ENCODE peak calls at places on chromosomes 16 and 17, in nine cellular contexts. One of them, this sample, is unnamed.

GRCh38 chr16:2035431-2036199 is 8.9 kb downstream of the NHERF2 start:
- DNase-seq in activated CD8-positive, alpha-beta T cell treated with anti-CD3 and anti-CD28 coated beads for 36 hours: no peak
- DNase-seq in stimulated activated CD4-positive, alpha-beta T cell treated with anti-CD3 and anti-CD28 coated beads, Interleukin-2, amount 100 ng/mL, for 48 hours: no peak
- DNase-seq in dorsolateral prefrontal cortex: no peak
- DNase-seq in stromal cell of bone marrow: peak; percentile 81
- DNase-seq in Panc1: no peak
- DNase-seq in WTC11: no peak
- DNase-seq in fibroblast of lung: peak; percentile 86
- DNase-seq in left lung: peak; percentile 72
- DNase-seq in this sample: no peak

GRCh38 chr16:89565506-89566372 is 5.3 kb downstream of the RPL13 start:
- DNase-seq in activated CD8-positive, alpha-beta T cell treated with anti-CD3 and anti-CD28 coated beads for 36 hours: peak; percentile 73
- DNase-seq in stimulated activated CD4-positive, alpha-beta T cell treated with anti-CD3 and anti-CD28 coated beads, Interleukin-2, amount 100 ng/mL, for 48 hours: peak; percentile 66
- DNase-seq in dorsolateral prefrontal cortex: peak; percentile 32
- DNase-seq in stromal cell of bone marrow: no peak
- DNase-seq in Panc1: no peak
- DNase-seq in WTC11: peak; percentile 77
- DNase-seq in fibroblast of lung: peak; percentile 56
- DNase-seq in left lung: peak; percentile 63
- DNase-seq in this sample: no peak

GRCh38 chr16:50789757-50790156 is 47.9 kb downstream of the CYLD start:
- DNase-seq in activated CD8-positive, alpha-beta T cell treated with anti-CD3 and anti-CD28 coated beads for 36 hours: no peak
- DNase-seq in stimulated activated CD4-positive, alpha-beta T cell treated with anti-CD3 and anti-CD28 coated beads, Interleukin-2, amount 100 ng/mL, for 48 hours: no peak
- DNase-seq in dorsolateral prefrontal cortex: no peak
- DNase-seq in stromal cell of bone marrow: no peak
- DNase-seq in Panc1: no peak
- DNase-seq in WTC11: no peak
- DNase-seq in fibroblast of lung: no peak
- DNase-seq in left lung: no peak
- DNase-seq in this sample: no peak

GRCh38 chr17:65409381-65409780 is 152.1 kb downstream of the AXIN2 start:
- DNase-seq in activated CD8-positive, alpha-beta T cell treated with anti-CD3 and anti-CD28 coated beads for 36 hours: no peak
- DNase-seq in stimulated activated CD4-positive, alpha-beta T cell treated with anti-CD3 and anti-CD28 coated beads, Interleukin-2, amount 100 ng/mL, for 48 hours: no peak
- DNase-seq in dorsolateral prefrontal cortex: no peak
- DNase-seq in stromal cell of bone marrow: no peak
- DNase-seq in Panc1: no peak
- DNase-seq in WTC11: no peak
- DNase-seq in fibroblast of lung: no peak
- DNase-seq in left lung: no peak
- DNase-seq in this sample: no peak

GRCh38 chr17:55693244-55694216 is 29.1 kb downstream of the TMEM100 start:
- DNase-seq in activated CD8-positive, alpha-beta T cell treated with anti-CD3 and anti-CD28 coated beads for 36 hours: no peak
- DNase-seq in stimulated activated CD4-positive, alpha-beta T cell treated with anti-CD3 and anti-CD28 coated beads, Interleukin-2, amount 100 ng/mL, for 48 hours: no peak
- DNase-seq in dorsolateral prefrontal cortex: no peak
- DNase-seq in stromal cell of bone marrow: peak; percentile 77
- DNase-seq in Panc1: no peak
- DNase-seq in WTC11: no peak
- DNase-seq in fibroblast of lung: no peak
- DNase-seq in left lung: no peak
- DNase-seq in this sample: no peak

GRCh38 chr17:40362696-40363479 is 1.6 kb downstream of the GJD3 start:
- DNase-seq in activated CD8-positive, alpha-beta T cell treated with anti-CD3 and anti-CD28 coated beads for 36 hours: peak; percentile 93
- DNase-seq in stimulated activated CD4-positive, alpha-beta T cell treated with anti-CD3 and anti-CD28 coated beads, Interleukin-2, amount 100 ng/mL, for 48 hours: peak; percentile 86
- DNase-seq in dorsolateral prefrontal cortex: peak; percentile 41
- DNase-seq in stromal cell of bone marrow: no peak
- DNase-seq in Panc1: no peak
- DNase-seq in WTC11: peak; percentile 92
- DNase-seq in fibroblast of lung: peak; percentile 72
- DNase-seq in left lung: peak; percentile 83
- DNase-seq in this sample: no peak

GRCh38 chr17:59890720-59891119 is 2.0 kb downstream of the TUBD1 start:
- DNase-seq in activated CD8-positive, alpha-beta T cell treated with anti-CD3 and anti-CD28 coated beads for 36 hours: no peak
- DNase-seq in stimulated activated CD4-positive, alpha-beta T cell treated with anti-CD3 and anti-CD28 coated beads, Interleukin-2, amount 100 ng/mL, for 48 hours: no peak
- DNase-seq in dorsolateral prefrontal cortex: no peak
- DNase-seq in stromal cell of bone marrow: peak; percentile 28
- DNase-seq in Panc1: no peak
- DNase-seq in WTC11: no peak
- DNase-seq in fibroblast of lung: peak; percentile 20
- DNase-seq in left lung: no peak
- DNase-seq in this sample: no peak

GRCh38 chr17:80082403-80083135 is 18.8 kb upstream of the GAA start:
- DNase-seq in activated CD8-positive, alpha-beta T cell treated with anti-CD3 and anti-CD28 coated beads for 36 hours: peak; percentile 79
- DNase-seq in stimulated activated CD4-positive, alpha-beta T cell treated with anti-CD3 and anti-CD28 coated beads, Interleukin-2, amount 100 ng/mL, for 48 hours: peak; percentile 55
- DNase-seq in dorsolateral prefrontal cortex: peak; percentile 56
- DNase-seq in stromal cell of bone marrow: peak; percentile 61
- DNase-seq in Panc1: no peak
- DNase-seq in WTC11: peak; percentile 85
- DNase-seq in fibroblast of lung: peak; percentile 64
- DNase-seq in left lung: peak; percentile 57
- DNase-seq in this sample: no peak

GRCh38 chr17:15479697-15480096 is 12.3 kb upstream of the CDRT4 start:
- DNase-seq in activated CD8-positive, alpha-beta T cell treated with anti-CD3 and anti-CD28 coated beads for 36 hours: no peak
- DNase-seq in stimulated activated CD4-positive, alpha-beta T cell treated with anti-CD3 and anti-CD28 coated beads, Interleukin-2, amount 100 ng/mL, for 48 hours: no peak
- DNase-seq in dorsolateral prefrontal cortex: no peak
- DNase-seq in stromal cell of bone marrow: no peak
- DNase-seq in Panc1: no peak
- DNase-seq in WTC11: no peak
- DNase-seq in fibroblast of lung: peak; percentile 71
- DNase-seq in left lung: no peak
- DNase-seq in this sample: no peak

GRCh38 chr17:46179375-46179999 is 13.7 kb downstream of the KANSL1 start:
- DNase-seq in activated CD8-positive, alpha-beta T cell treated with anti-CD3 and anti-CD28 coated beads for 36 hours: no peak
- DNase-seq in stimulated activated CD4-positive, alpha-beta T cell treated with anti-CD3 and anti-CD28 coated beads, Interleukin-2, amount 100 ng/mL, for 48 hours: no peak
- DNase-seq in dorsolateral prefrontal cortex: no peak
- DNase-seq in stromal cell of bone marrow: no peak
- DNase-seq in Panc1: no peak
- DNase-seq in WTC11: no peak
- DNase-seq in fibroblast of lung: no peak
- DNase-seq in left lung: no peak
- DNase-seq in this sample: no peak